ENCODE peak calls at places on chromosomes 2 and 18, in five cellular contexts. G is heart left ventricle, E is cardiac muscle cell, J is tibial nerve, L is tibial artery. P is an unnamed sample.

GRCh38 chr2:33441235-33441810 is 35.1 kb upstream of the RASGRP3 start:
- DNase-seq in G (no peak), E (peak; percentile 83), J (no peak), L (peak; percentile 82), P (no peak)

GRCh38 chr2:49129034-49129433 is 25.3 kb downstream of the FSHR start:
- DNase-seq in G (no peak), E (no peak), J (no peak), L (no peak), P (no peak)

GRCh38 chr18:30465131-30465530 is 577.4 kb downstream of the DSC3 start:
- DNase-seq in G (no peak), E (no peak), J (no peak), L (no peak), P (no peak)

GRCh38 chr2:218882866-218883366 is 2.3 kb downstream of the WNT10A start:
- DNase-seq in G (no peak), E (no peak), J (no peak), L (no peak), P (no peak)

GRCh38 chr2:167729911-167730310 is 517.5 kb downstream of the STK39 start:
- DNase-seq in G (no peak), E (no peak), J (no peak), L (no peak), P (no peak)

GRCh38 chr18:30940952-30941539 is 101.5 kb downstream of the DSC3 start:
- DNase-seq in G (no peak), E (no peak), J (no peak), L (no peak), P (no peak)

GRCh38 chr2:178106053-178106452 is 6.2 kb upstream of the RBM45 start:
- DNase-seq in G (no peak), E (no peak), J (no peak), L (no peak), P (no peak)

GRCh38 chr2:148020036-148020357 is 540 bp downstream of the ORC4 start:
- DNase-seq in G (no peak), E (no peak), J (no peak), L (no peak), P (no peak)

GRCh38 chr2:170324640-170325046 is 146.7 kb downstream of the MYO3B start:
- DNase-seq in G (no peak), E (peak; percentile 57), J (no peak), L (no peak), P (no peak)

GRCh38 chr18:70128271-70128670 is 77.2 kb downstream of the RTTN start:
- DNase-seq in G (no peak), E (no peak), J (no peak), L (no peak), P (no peak)

GRCh38 chr2:64515075-64515474 is 9.1 kb upstream of the AFTPH start:
- DNase-seq in G (no peak), E (no peak), J (no peak), L (no peak), P (no peak)

GRCh38 chr2:39487398-39488250 is 50.5 kb upstream of the MAP4K3 start:
- DNase-seq in G (no peak), E (peak; percentile 57), J (no peak), L (no peak), P (no peak)

GRCh38 chr2:10750610-10751009 is 29.2 kb downstream of the ATP6V1C2 start:
- DNase-seq in G (no peak), E (no peak), J (no peak), L (no peak), P (no peak)

GRCh38 chr2:86319700-86320369 is 17.6 kb downstream of the REEP1 start:
- DNase-seq in G (no peak), E (no peak), J (no peak), L (no peak), P (no peak)

GRCh38 chr2:188971316-188971930 is 2.8 kb upstream of the COL3A1 start:
- DNase-seq in G (no peak), E (peak; percentile 60), J (no peak), L (no peak), P (no peak)

GRCh38 chr18:9417081-9417841 is 58.1 kb upstream of the RALBP1 start:
- DNase-seq in G (no peak), E (peak; percentile 82), J (no peak), L (no peak), P (peak; percentile 60)

GRCh38 chr2:19733951-19734425 is 167.8 kb downstream of the TTC32 start:
- DNase-seq in G (no peak), E (no peak), J (no peak), L (no peak), P (no peak)

DNA sequence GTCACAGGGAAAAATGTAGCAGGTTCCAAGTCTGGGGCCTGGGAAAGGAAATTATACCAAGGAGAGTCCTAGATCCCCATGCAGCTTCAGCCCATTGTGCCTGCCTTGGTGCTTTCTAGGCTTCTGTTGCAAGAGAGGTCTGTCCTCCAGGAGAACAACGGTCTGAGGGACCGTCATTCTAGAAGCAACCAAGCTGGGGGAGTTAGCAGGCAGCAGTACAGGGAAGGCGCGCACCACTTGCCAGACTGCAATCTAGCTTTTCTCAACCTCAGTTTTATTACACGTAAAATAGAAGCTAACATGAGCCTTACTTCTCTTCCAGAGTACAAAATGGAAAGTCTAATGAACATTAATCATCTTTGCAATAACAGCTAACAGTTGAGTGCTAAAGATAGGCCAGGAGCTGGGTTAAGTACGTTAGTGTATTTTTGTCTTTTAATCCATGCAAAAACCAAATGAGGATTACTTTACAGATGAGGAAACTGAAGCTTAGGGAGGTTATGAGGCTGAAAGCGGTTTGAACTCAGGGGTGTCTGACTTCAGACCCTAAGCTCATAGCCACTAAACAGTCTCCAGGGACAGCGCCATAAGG is 1.9 kb downstream of the TCF23 start:
- DNase-seq in G (no peak), E (no peak), J (no peak), L (no peak), P (no peak)
- H3K4me1 ChIP-seq in G (no peaks in the 10 kb centered on the region), E (peaks cover 9% of the 10 kb centered on the region), J (no peaks in the 10 kb centered on the region), L (no peaks in the 10 kb centered on the region), P (no peaks in the 10 kb centered on the region)

GRCh38 chr2:156464106-156464505 is 27.9 kb downstream of the GPD2 start:
- DNase-seq in G (no peak), E (no peak), J (no peak), L (no peak), P (no peak)
- H3K27ac ChIP-seq in G (no peak overlapping the region), E (no peak overlapping the region), J (peak overlapping the region; percentile 38), L (no peak overlapping the region), P (no peak overlapping the region)

GRCh38 chr2:26785431-26786206 is at the start of gene CENPA:
- DNase-seq in G (peak; percentile 95), E (peak; percentile 100), J (peak; percentile 97), L (peak; percentile 99), P (peak; percentile 98)
- TF ChIP-seq CTCF in G (peak; percentile 63), E (peak; percentile 3), J (peak; percentile 44), L (peak; percentile 56), P (peak; percentile 40)

GRCh38 chr2:227414846-227415245 is 27.1 kb upstream of the SCYGR1 start:
- DNase-seq in G (no peak), E (peak; percentile 93), J (no peak), L (no peak), P (no peak)

GRCh38 chr2:227413371-227413770 is 25.6 kb upstream of the SCYGR1 start:
- DNase-seq in G (no peak), E (no peak), J (no peak), L (no peak), P (no peak)

GRCh38 chr2:227411320-227411989 is 23.7 kb upstream of the SCYGR1 start:
- DNase-seq in G (no peak), E (peak; percentile 51), J (no peak), L (no peak), P (no peak)

GRCh38 chr2:227411990-227412350 is 24.2 kb upstream of the SCYGR1 start:
- DNase-seq in G (no peak), E (no peak), J (no peak), L (no peak), P (no peak)

DNA sequence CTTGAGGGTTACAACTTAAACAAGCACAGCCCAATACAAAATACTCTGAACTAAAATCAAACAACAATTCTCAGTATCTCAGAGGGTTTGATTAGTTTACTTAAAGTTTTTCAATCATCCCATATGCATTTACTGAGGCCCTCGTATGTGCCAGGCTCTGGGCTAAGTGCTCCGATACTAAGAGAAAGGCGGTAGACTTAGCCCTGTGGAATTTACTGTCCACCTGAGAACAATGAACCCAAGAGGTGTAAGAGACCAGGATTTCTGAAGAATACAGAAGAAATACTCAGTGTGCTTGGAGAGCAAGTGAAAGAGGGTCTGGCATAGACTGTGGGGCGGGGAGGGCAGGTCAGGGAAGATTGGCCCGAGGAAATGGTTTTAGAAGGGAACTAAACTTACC is 25.1 kb upstream of the SCYGR1 start:
- DNase-seq in G (no peak), E (no peak), J (no peak), L (no peak), P (no peak)
- H3K4me1 ChIP-seq in G (no peaks in the 10 kb centered on the region), E (no peaks in the 10 kb centered on the region), J (no peaks in the 10 kb centered on the region), L (peaks cover 7% of the 10 kb centered on the region), P (peaks cover 15% of the 10 kb centered on the region)

GRCh38 chr2:190360561-190360960 is 17.2 kb downstream of the INPP1 start:
- DNase-seq in G (no peak), E (no peak), J (no peak), L (no peak), P (no peak)
- H3K27ac ChIP-seq in G (no peak overlapping the region), E (no peak overlapping the region), J (peak overlapping the region; percentile 81), L (peak overlapping the region; percentile 53), P (peak overlapping the region; percentile 64)

P was measured in lower lobe of right lung.